ENCODE peak calls at places on chromosomes 1 and 21, in four cellular contexts. F is KBM-7, J is BJ, L is NCI-H1092 treated with DMSO at 0.1 percent for 48 hours. R is an unnamed sample.

GRCh38 chr1:211697356-211697755 is 21.9 kb upstream of the NEK2 start:
- DNase-seq in F (no peak), J (no peak), L (peak), R (no peak)

GRCh38 chr1:215776336-215776735 is 209.2 kb downstream of the KCTD3 start:
- DNase-seq in F (no peak), J (no peak), L (peak), R (no peak)

GRCh38 chr1:58041621-58042020 is 504.9 kb downstream of the OMA1 start:
- DNase-seq in F (no peak), J (peak), L (no peak), R (no peak)

GRCh38 chr1:8222789-8223188 is 95.1 kb upstream of the SLC45A1 start:
- DNase-seq in F (no peak), J (no peak), L (no peak), R (no peak)

GRCh38 chr21:44487831-44488230 is 32.5 kb downstream of the LRRC3 start:
- DNase-seq in F (peak), J (no peak), L (no peak), R (peak)

GRCh38 chr21:45831991-45832740 is 149.4 kb upstream of the COL6A1 start:
- DNase-seq in F (no peak), J (no peak), L (no peak), R (no peak)

GRCh38 chr1:51297401-51298321 is 32.7 kb downstream of the TTC39A start:
- DNase-seq in F (no peak), J (no peak), L (no peak), R (no peak)

GRCh38 chr1:73100216-73100615 is 817.9 kb upstream of the NEGR1 start:
- DNase-seq in F (peak), J (no peak), L (no peak), R (no peak)

GRCh38 chr1:62784509-62785365 is 805 bp downstream of the ATG4C start:
- DNase-seq in F (peak), J (no peak), L (peak), R (no peak)

GRCh38 chr1:211589782-211590721 is 11.1 kb upstream of the SLC30A1 start:
- DNase-seq in F (peak), J (no peak), L (no peak), R (no peak)

GRCh38 chr1:93816970-93817738 is 61.9 kb downstream of the DNTTIP2 start:
- DNase-seq in F (peak), J (no peak), L (no peak), R (no peak)

GRCh38 chr1:231636157-231636556 is 9.6 kb downstream of the DISC1 start:
- DNase-seq in F (no peak), J (no peak), L (no peak), R (no peak)

GRCh38 chr21:14388282-14388681 is 5.3 kb upstream of the HSPA13 start:
- DNase-seq in F (no peak), J (no peak), L (no peak), R (no peak)

GRCh38 chr21:29080454-29080930 is 7.0 kb upstream of the CCT8 start:
- DNase-seq in F (peak), J (no peak), L (no peak), R (no peak)

GRCh38 chr1:155934097-155934932 is at the start of gene KHDC4:
- DNase-seq in F (peak), J (peak), L (peak), R (peak)

GRCh38 chr1:90726716-90727480 is 9.8 kb upstream of the BARHL2 start:
- DNase-seq in F (no peak), J (no peak), L (no peak), R (no peak)

GRCh38 chr1:232517204-232517603 is 112.7 kb downstream of the SIPA1L2 start:
- DNase-seq in F (no peak), J (no peak), L (no peak), R (no peak)

GRCh38 chr1:27605796-27606707 is 2.1 kb upstream of the AHDC1 start:
- DNase-seq in F (peak), J (no peak), L (peak), R (peak)

GRCh38 chr21:41615613-41616012 is 107.7 kb upstream of the TMPRSS2 start:
- DNase-seq in F (no peak), J (peak), L (no peak), R (no peak)

GRCh38 chr1:220278991-220279390 is 6.7 kb upstream of the RAB3GAP2 start:
- DNase-seq in F (no peak), J (no peak), L (no peak), R (no peak)

GRCh38 chr21:35940074-35940927 is 120.0 kb downstream of the SETD4 start:
- DNase-seq in F (peak), J (peak), L (peak), R (no peak)

GRCh38 chr1:55275151-55275748 is 60.1 kb upstream of the USP24 start:
- DNase-seq in F (no peak), J (no peak), L (no peak), R (no peak)

GRCh38 chr1:229114315-229114714 is 156.6 kb upstream of the RAB4A start:
- DNase-seq in F (no peak), J (no peak), L (peak), R (no peak)

GRCh38 chr1:204782118-204782700 is 88.5 kb upstream of the NFASC start:
- DNase-seq in F (no peak), J (no peak), L (no peak), R (no peak)

GRCh38 chr1:3746389-3746783 is 5.9 kb upstream of the CCDC27 start:
- DNase-seq in F (no peak), J (no peak), L (no peak), R (no peak)

GRCh38 chr21:22993822-22994574 is 1995.8 kb downstream of the NCAM2 start:
- DNase-seq in F (no peak), J (no peak), L (peak), R (no peak)

GRCh38 chr1:19393051-19393450 is 80.9 kb downstream of the SLC66A1 start:
- DNase-seq in F (no peak), J (no peak), L (no peak), R (no peak)

GRCh38 chr1:169107673-169108160 is 1.2 kb downstream of the ATP1B1 start:
- DNase-seq in F (no peak), J (no peak), L (no peak), R (peak)

GRCh38 chr1:150121236-150121862 is 28.4 kb upstream of the PLEKHO1 start:
- DNase-seq in F (no peak), J (no peak), L (no peak), R (no peak)

GRCh38 chr1:86062458-86062857 is 94.1 kb downstream of the COL24A1 start:
- DNase-seq in F (no peak), J (no peak), L (no peak), R (no peak)

GRCh38 chr1:91806777-91807700 is 78.9 kb downstream of the TGFBR3 start:
- DNase-seq in F (no peak), J (no peak), L (no peak), R (no peak)